ENCODE peak calls at places on chromosome 19, in nine cellular contexts. G, K, O, B, W, I, Z, J and N are unnamed samples.

GRCh38 chr19:45505151-45505995 is 1.9 kb upstream of the VASP start:
- DNase-seq in G (no peak), K (peak; percentile 54), O (peak; percentile 36), B (no peak), W (no peak), I (no peak), Z (no peak), J (no peak), N (no peak)

GRCh38 chr19:45585158-45585577 is 566 bp upstream of the OPA3 start:
- DNase-seq in G (no peak), K (no peak), O (no peak), B (no peak), W (no peak), I (no peak), Z (no peak), J (no peak), N (no peak)

GRCh38 chr19:17757125-17757524 is 5.8 kb downstream of the FCHO1 start:
- DNase-seq in G (peak; percentile 86), K (no peak), O (no peak), B (peak; percentile 76), W (peak; percentile 71), I (no peak), Z (peak; percentile 52), J (peak; percentile 91), N (no peak)

GRCh38 chr19:11138659-11139526 is 16.7 kb downstream of the SPC24 start:
- DNase-seq in G (peak; percentile 83), K (peak; percentile 82), O (peak; percentile 73), B (peak; percentile 61), W (peak; percentile 62), I (peak; percentile 90), Z (peak; percentile 87), J (peak; percentile 68), N (peak; percentile 60)

GRCh38 chr19:41882568-41883462 is at the start of gene ARHGEF1:
- DNase-seq in G (peak; percentile 72), K (peak; percentile 95), O (peak; percentile 62), B (peak; percentile 89), W (peak; percentile 75), I (no peak), Z (no peak), J (peak; percentile 62), N (no peak)

GRCh38 chr19:35856001-35856400 is 710 bp upstream of the KIRREL2 start:
- DNase-seq in G (no peak), K (no peak), O (no peak), B (peak; percentile 79), W (no peak), I (no peak), Z (no peak), J (no peak), N (no peak)

GRCh38 chr19:8240274-8241229 is 31.4 kb downstream of the CERS4 start:
- DNase-seq in G (peak; percentile 94), K (peak; percentile 93), O (peak; percentile 95), B (peak; percentile 93), W (peak; percentile 82), I (peak; percentile 87), Z (peak; percentile 51), J (peak; percentile 94), N (peak; percentile 75)

GRCh38 chr19:37986048-37986750 is 79.2 kb downstream of the SIPA1L3 start:
- DNase-seq in G (no peak), K (no peak), O (no peak), B (no peak), W (no peak), I (no peak), Z (no peak), J (no peak), N (no peak)

GRCh38 chr19:17090501-17091074 is 15.0 kb downstream of the MYO9B start:
- DNase-seq in G (no peak), K (no peak), O (no peak), B (no peak), W (no peak), I (no peak), Z (no peak), J (no peak), N (no peak)

GRCh38 chr19:10915511-10916091 is 12.8 kb downstream of the YIPF2 start:
- DNase-seq in G (no peak), K (peak; percentile 79), O (no peak), B (peak; percentile 68), W (no peak), I (peak; percentile 90), Z (no peak), J (peak; percentile 38), N (peak; percentile 57)

GRCh38 chr19:38047641-38048040 is 140.6 kb downstream of the SIPA1L3 start:
- DNase-seq in G (no peak), K (peak; percentile 38), O (no peak), B (no peak), W (no peak), I (no peak), Z (no peak), J (no peak), N (no peak)

GRCh38 chr19:31312004-31312403 is 37.2 kb downstream of the TSHZ3 start:
- DNase-seq in G (no peak), K (no peak), O (peak; percentile 9), B (no peak), W (no peak), I (no peak), Z (no peak), J (no peak), N (peak; percentile 26)

DNA sequence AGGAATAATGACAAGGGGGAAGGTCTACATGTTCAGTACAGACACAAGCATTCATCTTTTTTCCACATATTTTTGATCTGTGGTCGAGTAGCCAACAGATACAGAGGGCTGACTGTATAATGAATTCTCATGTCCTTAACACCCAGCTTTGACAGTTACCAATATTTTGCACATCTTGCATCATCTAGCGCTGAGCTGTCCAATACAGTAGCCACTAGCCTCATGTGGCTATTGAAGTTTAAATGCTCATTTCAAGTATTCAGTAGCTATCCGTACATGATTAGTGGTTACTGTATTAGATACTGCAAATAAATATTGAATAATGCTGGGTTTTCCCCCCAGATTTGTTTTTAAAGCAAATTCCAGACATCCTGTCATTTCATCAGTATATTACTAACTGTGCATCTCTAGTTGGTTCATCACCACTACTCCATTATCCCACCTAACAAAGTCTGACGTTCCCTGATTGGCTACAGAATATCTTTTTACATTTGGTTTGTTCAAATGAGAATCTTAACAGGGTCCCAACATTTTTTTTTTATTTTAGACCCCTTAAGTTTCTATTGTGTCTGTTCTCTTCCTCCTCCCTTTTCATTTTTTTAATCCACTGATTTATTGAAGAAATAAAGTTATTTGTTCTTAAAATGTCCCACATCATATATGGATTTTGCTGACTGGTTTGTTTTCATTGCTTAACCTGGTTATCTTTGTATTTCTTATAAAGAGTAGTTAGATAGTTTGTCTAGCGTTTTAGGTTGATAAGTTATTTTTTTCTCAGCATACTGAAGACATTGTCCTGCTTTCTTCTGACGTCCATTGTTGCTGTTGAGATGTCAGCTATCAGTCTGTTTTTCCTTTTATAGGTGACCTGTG is 8.2 kb downstream of the ZNF177 start:
- DNase-seq in G (no peak), K (no peak), O (peak; percentile 3), B (no peak), W (no peak), I (no peak), Z (no peak), J (no peak), N (no peak)
- TF ChIP-seq EP300 in G (no peak), K (no peak), O (peak; percentile 36), B (no peak), W (no peak), I (no peak), Z (no peak), J (no peak), N (no peak)

GRCh38 chr19:3441089-3441985 is 39.0 kb downstream of the SMIM24 start:
- DNase-seq in G (no peak), K (peak; percentile 65), O (no peak), B (no peak), W (no peak), I (no peak), Z (no peak), J (no peak), N (no peak)
- TF ChIP-seq EP300 in G (no peak), K (no peak), O (no peak), B (no peak), W (no peak), I (no peak), Z (no peak), J (no peak), N (no peak)

GRCh38 chr19:52638601-52639000 is 446 bp upstream of the ZNF83 start:
- DNase-seq in G (peak; percentile 53), K (peak; percentile 75), O (peak; percentile 40), B (peak; percentile 53), W (peak; percentile 16), I (no peak), Z (no peak), J (no peak), N (no peak)
- TF ChIP-seq EP300 in G (no peak), K (no peak), O (no peak), B (no peak), W (no peak), I (no peak), Z (no peak), J (no peak), N (no peak)

GRCh38 chr19:55678121-55678671 is 3.2 kb downstream of the EPN1 start:
- DNase-seq in G (no peak), K (peak; percentile 78), O (no peak), B (no peak), W (peak; percentile 70), I (no peak), Z (no peak), J (peak; percentile 43), N (no peak)

GRCh38 chr19:55681131-55682087 is 6.4 kb downstream of the EPN1 start:
- DNase-seq in G (peak; percentile 76), K (no peak), O (no peak), B (no peak), W (no peak), I (no peak), Z (no peak), J (no peak), N (no peak)

GRCh38 chr19:55680339-55681130 is 5.5 kb downstream of the EPN1 start:
- DNase-seq in G (no peak), K (no peak), O (no peak), B (no peak), W (no peak), I (no peak), Z (no peak), J (no peak), N (no peak)

GRCh38 chr19:55677572-55678028 is 2.6 kb downstream of the EPN1 start:
- DNase-seq in G (no peak), K (no peak), O (peak; percentile 69), B (no peak), W (no peak), I (no peak), Z (no peak), J (peak; percentile 67), N (no peak)

DNA sequence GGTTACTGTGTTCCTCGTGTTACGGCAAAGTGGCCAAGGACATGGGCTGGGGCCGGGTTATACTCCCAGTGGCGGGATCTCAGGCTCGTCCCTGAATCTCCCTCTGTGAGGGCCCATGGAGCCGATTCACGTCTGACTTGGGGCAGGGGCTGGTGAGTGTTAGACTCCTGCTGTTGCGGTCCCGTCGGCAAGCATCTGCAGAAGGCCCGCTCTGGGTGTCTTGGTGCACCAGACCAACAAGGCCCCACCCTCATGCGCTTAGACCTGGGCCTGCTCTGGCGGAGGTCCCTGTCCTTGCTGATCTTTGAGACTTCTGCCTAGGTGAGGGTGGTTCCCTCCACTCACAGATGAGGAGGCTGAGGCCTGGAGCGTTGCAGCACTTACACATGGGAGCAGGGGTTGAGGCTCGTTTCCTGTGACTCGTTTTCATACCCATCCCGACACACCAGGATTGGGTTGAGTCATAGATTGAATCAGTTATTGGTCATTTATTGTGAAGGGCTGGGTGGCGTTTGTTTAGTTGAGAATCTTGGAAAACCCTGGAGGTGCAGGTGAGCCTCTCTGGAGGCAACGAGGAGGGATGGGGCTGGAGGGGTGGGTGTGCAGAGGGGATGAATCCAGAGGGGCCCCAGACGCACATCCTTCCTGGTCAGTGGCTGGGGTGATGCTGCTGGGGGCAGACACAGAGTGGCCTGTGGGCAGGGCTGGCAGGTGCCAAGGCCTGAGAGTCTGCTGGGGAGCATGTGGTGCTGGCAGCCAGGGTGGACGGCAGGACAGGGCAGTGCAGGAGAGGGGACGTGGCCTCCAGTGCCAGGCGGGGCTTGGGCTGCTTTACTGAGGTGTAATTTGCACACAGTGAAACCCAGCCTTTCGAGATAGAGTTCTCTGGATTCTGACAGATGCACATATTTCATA is 4.6 kb downstream of the EPN1 start:
- DNase-seq in G (no peak), K (no peak), O (no peak), B (no peak), W (no peak), I (no peak), Z (no peak), J (no peak), N (no peak)
- TF ChIP-seq EP300 in G (no peak), K (no peak), O (no peak), B (no peak), W (no peak), I (no peak), Z (no peak), J (no peak), N (no peak)